ENCODE peak calls at places on chromosome 12, in ten cellular contexts. R is Panc1; O is tibial nerve; J is suprapubic skin; X is lower lobe of right lung; A is mesenchymal stem cell; T is CD8-positive, alpha-beta memory T cell; I is SK-N-MC; C is right lobe of liver; K is lung. Y is an unnamed sample.

GRCh38 chr12:123634142-123634561 is 523 bp downstream of the GTF2H3 start:
- DNase-seq in R (no peak), O (no peak), J (no peak), X (no peak), A (no peak), T (no peak), I (no peak), C (no peak), K (no peak), Y (no peak)

GRCh38 chr12:99393763-99394162 is 253.8 kb upstream of the GARIN6 start:
- DNase-seq in R (no peak), O (no peak), J (no peak), X (no peak), A (no peak), T (no peak), I (no peak), C (no peak), K (no peak), Y (no peak)

GRCh38 chr12:124466200-124467128 is 100.9 kb downstream of the NCOR2 start:
- DNase-seq in R (no peak), O (no peak), J (peak; percentile 71), X (peak; percentile 74), A (peak; percentile 93), T (peak; percentile 91), I (peak; percentile 72), C (no peak), K (peak; percentile 54), Y (peak; percentile 52)

GRCh38 chr12:128754275-128754674 is 69.5 kb downstream of the SLC15A4 start:
- DNase-seq in R (no peak), O (no peak), J (no peak), X (no peak), A (no peak), T (no peak), I (no peak), C (no peak), K (no peak), Y (no peak)

GRCh38 chr12:29599397-29599796 is 101.9 kb upstream of the OVCH1 start:
- DNase-seq in R (no peak), O (no peak), J (no peak), X (no peak), A (peak; percentile 62), T (no peak), I (no peak), C (no peak), K (no peak), Y (no peak)

GRCh38 chr12:121048442-121048841 is 9.4 kb upstream of the OASL start:
- DNase-seq in R (no peak), O (no peak), J (peak; percentile 15), X (no peak), A (no peak), T (no peak), I (no peak), C (no peak), K (no peak), Y (peak; percentile 14)

GRCh38 chr12:109753054-109753401 is 39.4 kb downstream of the FAM222A start:
- DNase-seq in R (no peak), O (peak; percentile 3), J (peak; percentile 32), X (peak; percentile 35), A (no peak), T (no peak), I (no peak), C (peak; percentile 36), K (no peak), Y (no peak)

GRCh38 chr12:31323466-31324115 is 2.4 kb downstream of the SINHCAF start:
- DNase-seq in R (no peak), O (no peak), J (peak; percentile 80), X (peak; percentile 73), A (peak; percentile 70), T (no peak), I (no peak), C (peak; percentile 56), K (no peak), Y (peak; percentile 55)

GRCh38 chr12:121085842-121086353 is 46.8 kb upstream of the P2RX7 start:
- DNase-seq in R (no peak), O (no peak), J (no peak), X (no peak), A (no peak), T (no peak), I (no peak), C (no peak), K (no peak), Y (no peak)

GRCh38 chr12:79444089-79444488 is 246.7 kb downstream of the PAWR start:
- DNase-seq in R (no peak), O (no peak), J (no peak), X (no peak), A (peak; percentile 34), T (no peak), I (no peak), C (no peak), K (no peak), Y (no peak)

GRCh38 chr12:57771873-57772428 is at the start of gene METTL1:
- DNase-seq in R (peak; percentile 94), O (peak; percentile 87), J (peak; percentile 96), X (peak; percentile 96), A (peak; percentile 98), T (peak; percentile 86), I (peak; percentile 96), C (peak; percentile 95), K (peak; percentile 95), Y (peak; percentile 95)

GRCh38 chr12:67471810-67472209 is 176.7 kb upstream of the DYRK2 start:
- DNase-seq in R (no peak), O (no peak), J (no peak), X (no peak), A (no peak), T (no peak), I (no peak), C (no peak), K (no peak), Y (no peak)

GRCh38 chr12:76023069-76023690 is 8.4 kb downstream of the PHLDA1 start:
- DNase-seq in R (no peak), O (no peak), J (no peak), X (no peak), A (peak; percentile 59), T (no peak), I (no peak), C (no peak), K (no peak), Y (no peak)

GRCh38 chr12:45946435-45946834 is 43.9 kb downstream of the SCAF11 start:
- DNase-seq in R (no peak), O (no peak), J (no peak), X (no peak), A (no peak), T (no peak), I (no peak), C (no peak), K (no peak), Y (no peak)

GRCh38 chr12:132351751-132352495 is 22.5 kb upstream of the GALNT9 start:
- DNase-seq in R (no peak), O (no peak), J (no peak), X (no peak), A (no peak), T (no peak), I (no peak), C (no peak), K (no peak), Y (no peak)
- H3K9me3 ChIP-seq in R (no peaks in the 10 kb centered on the region), O (no peaks in the 10 kb centered on the region), J (no peaks in the 10 kb centered on the region), X (no peaks in the 10 kb centered on the region), A (no peaks in the 10 kb centered on the region), T (no peaks in the 10 kb centered on the region), I (no peaks in the 10 kb centered on the region), C (no peaks in the 10 kb centered on the region), K (peaks cover 10% of the 10 kb centered on the region), Y (no peaks in the 10 kb centered on the region)

GRCh38 chr12:103109861-103110260 is 152.4 kb downstream of the ASCL1 start:
- DNase-seq in R (no peak), O (no peak), J (no peak), X (no peak), A (no peak), T (no peak), I (no peak), C (no peak), K (no peak), Y (no peak)

DNA sequence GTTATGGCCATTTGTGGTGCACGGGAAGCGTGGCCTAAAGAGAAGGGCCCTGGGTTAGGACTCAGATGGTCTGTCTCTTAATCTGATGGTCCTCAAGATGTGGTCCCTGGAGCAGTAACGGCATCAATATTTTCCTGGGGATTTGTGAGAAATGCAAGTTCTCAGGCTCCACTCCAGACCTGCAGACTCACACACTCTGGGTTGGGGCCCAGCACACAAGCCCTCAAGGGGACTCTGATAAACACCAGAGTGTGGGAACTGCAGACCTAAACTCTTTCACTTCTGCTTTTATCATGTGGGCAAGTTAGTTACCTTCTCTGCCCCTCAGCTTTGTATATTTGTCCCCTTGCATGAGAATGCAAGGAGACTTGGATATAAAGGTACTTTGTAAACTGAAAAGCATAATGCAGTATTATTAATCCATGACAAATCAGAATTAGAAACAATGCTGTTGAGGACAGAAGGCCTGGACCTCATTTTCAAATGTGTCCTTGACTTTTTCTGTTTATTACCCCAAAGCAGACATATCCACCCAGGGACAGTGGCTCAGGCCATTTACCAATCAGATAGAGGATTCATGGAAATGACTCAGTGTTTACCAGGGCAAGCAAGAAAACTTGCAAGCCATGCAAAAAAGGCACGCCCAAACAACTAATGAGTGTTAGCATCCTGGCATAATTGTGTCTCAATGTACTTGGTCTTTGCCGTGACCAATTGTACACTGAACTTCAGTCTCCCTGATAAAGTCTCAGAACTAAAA is 157.0 kb downstream of the ASCL1 start:
- DNase-seq in R (no peak), O (no peak), J (no peak), X (no peak), A (no peak), T (no peak), I (no peak), C (no peak), K (no peak), Y (peak; percentile 95)
- H3K9me3 ChIP-seq in R (no peaks in the 10 kb centered on the region), O (no peaks in the 10 kb centered on the region), J (no peaks in the 10 kb centered on the region), X (no peaks in the 10 kb centered on the region), A (no peaks in the 10 kb centered on the region), T (no peaks in the 10 kb centered on the region), I (no peaks in the 10 kb centered on the region), C (no peaks in the 10 kb centered on the region), K (no peaks in the 10 kb centered on the region), Y (no peaks in the 10 kb centered on the region)

DNA sequence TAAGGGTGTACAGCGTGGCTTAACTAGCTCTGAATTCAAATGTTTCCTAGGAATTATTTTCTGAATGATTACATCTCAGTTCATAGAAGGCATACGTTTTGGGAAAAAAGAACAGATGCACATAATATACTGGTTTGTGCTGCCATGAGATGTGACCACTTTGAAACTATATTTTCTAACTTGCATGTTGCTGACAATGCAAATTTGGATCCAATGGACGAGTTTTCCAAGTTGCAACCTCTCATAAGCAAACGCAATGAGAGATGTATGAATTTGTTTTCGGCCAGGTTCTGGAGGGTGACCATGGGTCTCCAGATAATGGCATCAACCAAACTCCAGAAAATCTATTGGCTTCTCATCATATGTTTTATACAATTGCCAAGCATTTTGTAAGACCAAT is 1445.4 kb downstream of the AACS start:
- DNase-seq in R (no peak), O (no peak), J (no peak), X (no peak), A (no peak), T (no peak), I (no peak), C (no peak), K (no peak), Y (no peak)
- H3K9me3 ChIP-seq in R (no peaks in the 10 kb centered on the region), O (no peaks in the 10 kb centered on the region), J (peaks cover 4% of the 10 kb centered on the region), X (no peaks in the 10 kb centered on the region), A (peaks cover 7% of the 10 kb centered on the region), T (no peaks in the 10 kb centered on the region), I (no peaks in the 10 kb centered on the region), C (no peaks in the 10 kb centered on the region), K (peaks cover 2% of the 10 kb centered on the region), Y (no peaks in the 10 kb centered on the region)

DNA sequence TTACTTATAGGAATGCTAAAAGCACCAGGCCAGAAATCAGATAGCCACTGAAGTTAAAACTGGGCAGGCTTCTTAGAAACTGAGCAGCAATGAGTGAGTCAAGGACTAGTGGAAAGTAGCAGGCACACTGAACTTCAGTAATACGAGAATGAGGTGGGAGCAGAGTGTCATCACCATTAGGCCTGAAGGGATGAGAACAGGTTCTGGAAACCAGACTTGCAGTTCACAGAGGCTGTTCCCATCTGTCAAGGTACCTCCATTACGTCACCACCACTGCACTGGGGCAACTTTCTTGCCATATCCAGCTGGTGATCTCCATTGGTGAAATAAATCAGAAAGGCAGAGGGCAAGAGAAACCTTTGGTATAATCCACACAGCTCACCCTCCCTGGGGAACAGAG is 15.6 kb downstream of the ZNF10 start:
- DNase-seq in R (no peak), O (no peak), J (no peak), X (no peak), A (no peak), T (no peak), I (no peak), C (no peak), K (no peak), Y (no peak)
- H3K9me3 ChIP-seq in R (peaks cover 47% of the 10 kb centered on the region), O (peaks cover 89% of the 10 kb centered on the region), J (peaks cover 49% of the 10 kb centered on the region), X (peaks cover 93% of the 10 kb centered on the region), A (peaks cover 95% of the 10 kb centered on the region), T (peaks cover 27% of the 10 kb centered on the region), I (peaks cover 9% of the 10 kb centered on the region), C (no peaks in the 10 kb centered on the region), K (peaks cover 35% of the 10 kb centered on the region), Y (peaks cover 4% of the 10 kb centered on the region)

Y was measured in small intestine.